ENCODE peak calls at places on chromosomes 3 and 15, in four cellular contexts. Z is GM23338, C is HepG2, E is fibroblast of lung. T is an unnamed sample. For H3K4me1, the result is how much of the 10 kb centered on the place peaks cover.

GRCh38 chr3:29245441-29245840 is 35.4 kb upstream of the RBMS3 start:
- DNase-seq in Z (no peak), E (no peak), C (no peak), T (no peak)

GRCh38 chr3:57755368-57756021 is 614 bp upstream of the SLMAP start:
- DNase-seq in C (peak), E (peak), Z (peak), T (peak)

GRCh38 chr3:14126017-14126902 is 1.4 kb downstream of the TMEM43 start:
- DNase-seq in E (no peak), Z (no peak), C (no peak), T (no peak)

GRCh38 chr3:133851266-133851906 is 44.3 kb downstream of the RAB6B start:
- DNase-seq in Z (no peak), E (no peak), C (no peak), T (no peak)

GRCh38 chr15:85329561-85330421 is 50.6 kb upstream of the AKAP13 start:
- DNase-seq in Z (no peak), E (peak), C (no peak), T (no peak)

GRCh38 chr3:41900265-41900664 is 61.6 kb downstream of the ULK4 start:
- DNase-seq in Z (no peak), E (peak), C (no peak), T (no peak)

GRCh38 chr3:25468866-25469319 is 40.8 kb downstream of the RARB start:
- DNase-seq in C (no peak), E (peak), Z (peak), T (no peak)

GRCh38 chr15:47514251-47514652 is 203.1 kb upstream of the SEMA6D start:
- DNase-seq in C (no peak), E (peak), Z (no peak), T (peak)

GRCh38 chr15:57505949-57506391 is 85.7 kb upstream of the MYZAP start:
- DNase-seq in Z (peak), C (no peak), E (peak), T (peak)

GRCh38 chr3:148950806-148951205 is 40.5 kb upstream of the GYG1 start:
- DNase-seq in E (no peak), Z (peak), C (peak), T (no peak)

GRCh38 chr3:176362191-176362731 is 835.0 kb downstream of the TBL1XR1 start:
- DNase-seq in Z (peak), E (no peak), C (no peak), T (no peak)

GRCh38 chr3:14486460-14486859 is 53.7 kb downstream of the GRIP2 start:
- DNase-seq in Z (no peak), C (no peak), E (no peak), T (no peak)

GRCh38 chr15:94363382-94363781 is 132.0 kb downstream of the MCTP2 start:
- DNase-seq in Z (no peak), E (no peak), C (no peak), T (no peak)

GRCh38 chr3:128518587-128519490 is 25.8 kb upstream of the GATA2 start:
- DNase-seq in Z (no peak), C (no peak), E (no peak), T (no peak)

GRCh38 chr3:102069211-102069662 is 219.9 kb downstream of the NFKBIZ start:
- DNase-seq in Z (no peak), E (peak), C (no peak), T (no peak)

GRCh38 chr3:158100681-158101080 is 5.5 kb downstream of the SHOX2 start:
- DNase-seq in E (no peak), Z (no peak), C (no peak), T (no peak)

GRCh38 chr3:108441528-108441927 is 68.9 kb downstream of the MYH15 start:
- DNase-seq in Z (no peak), E (no peak), C (no peak), T (no peak)

GRCh38 chr15:64749999-64750657 is 25.3 kb downstream of the RBPMS2 start:
- DNase-seq in C (no peak), Z (peak), E (peak), T (no peak)

GRCh38 chr3:33687406-33688010 is 30.5 kb downstream of the CLASP2 start:
- DNase-seq in Z (no peak), C (no peak), E (peak), T (no peak)

GRCh38 chr3:57981483-57982087 is 26.6 kb upstream of the FLNB start:
- DNase-seq in E (no peak), C (no peak), Z (no peak), T (no peak)

GRCh38 chr3:101925564-101925963 is 76.2 kb downstream of the NFKBIZ start:
- DNase-seq in C (no peak), E (no peak), Z (no peak), T (no peak)

GRCh38 chr3:127002195-127003174 is 19.6 kb downstream of the PLXNA1 start:
- DNase-seq in E (peak), C (no peak), Z (peak), T (no peak)

GRCh38 chr3:183027276-183027675 is 46.9 kb upstream of the DCUN1D1 start:
- DNase-seq in E (peak), Z (no peak), C (no peak), T (no peak)

GRCh38 chr3:175255698-175256097 is 396.6 kb downstream of the NAALADL2 start:
- DNase-seq in Z (no peak), E (peak), C (no peak), T (no peak)

GRCh38 chr15:28273468-28273867 is 48.5 kb downstream of the HERC2 start:
- DNase-seq in C (no peak), Z (peak), E (no peak), T (no peak)

GRCh38 chr3:27728195-27729087 is 6.3 kb upstream of the EOMES start:
- DNase-seq in E (no peak), Z (peak), C (peak), T (no peak)

GRCh38 chr3:142542054-142542453 is 36.5 kb downstream of the ATR start:
- DNase-seq in C (no peak), Z (no peak), E (no peak), T (no peak)

GRCh38 chr3:32432711-32433530 is 41.3 kb downstream of the CMTM7 start:
- DNase-seq in C (no peak), E (no peak), Z (no peak), T (no peak)

GRCh38 chr3:171939578-171939977 is 96.4 kb downstream of the TMEM212 start:
- DNase-seq in E (no peak), Z (no peak), C (no peak), T (no peak)

GRCh38 chr3:53846134-53846850 is at the start of the genes CHDH and IL17RB:
- DNase-seq in Z (peak), E (peak), C (peak), T (no peak)

GRCh38 chr3:53844262-53845102 is 1.7 kb downstream of the CHDH start:
- DNase-seq in C (peak), Z (no peak), E (no peak), T (no peak)

GRCh38 chr3:53846851-53847155 is 435 bp downstream of the IL17RB start:
- DNase-seq in Z (no peak), C (no peak), E (no peak), T (no peak)

GRCh38 chr3:53845103-53845880 is 927 bp downstream of the CHDH start:
- DNase-seq in E (peak), Z (peak), C (peak), T (no peak)

GRCh38 chr3:53845881-53846133 is 412 bp downstream of the CHDH start:
- DNase-seq in E (no peak), Z (no peak), C (no peak), T (no peak)
- TF ChIP-seq EZH2 in E (no peak), Z (no peak), C (no peak), T (no peak)

GRCh38 chr3:193520738-193521137 is 34.0 kb downstream of the ATP13A4 start:
- DNase-seq in C (no peak), E (no peak), Z (peak), T (no peak)
- H3K4me1 ChIP-seq in C (under half), E (under half), Z (under half), T (under half)

DNA sequence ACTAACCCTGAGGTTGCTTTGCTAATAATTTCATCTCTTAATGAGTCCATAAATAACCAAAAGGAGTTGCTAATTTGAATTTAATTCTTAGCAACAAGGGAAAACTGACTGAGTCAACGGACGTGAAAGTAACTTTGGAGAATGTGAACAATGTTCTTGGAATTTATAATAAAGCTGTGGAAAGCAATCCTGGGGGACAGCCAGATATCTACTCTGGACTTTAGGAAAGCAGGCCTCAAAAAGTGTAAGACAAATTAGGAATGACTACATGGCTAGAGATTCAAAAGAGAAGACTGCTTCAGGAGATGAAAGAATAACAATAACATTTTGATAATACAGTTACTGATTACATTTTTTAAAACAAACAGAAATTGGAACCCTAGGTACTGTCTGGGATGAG is 318.4 kb upstream of the COL8A1 start:
- DNase-seq in C (no peak), E (peak), Z (no peak), T (no peak)
- TF ChIP-seq EZH2 in C (no peak), E (no peak), Z (no peak), T (no peak)

DNA sequence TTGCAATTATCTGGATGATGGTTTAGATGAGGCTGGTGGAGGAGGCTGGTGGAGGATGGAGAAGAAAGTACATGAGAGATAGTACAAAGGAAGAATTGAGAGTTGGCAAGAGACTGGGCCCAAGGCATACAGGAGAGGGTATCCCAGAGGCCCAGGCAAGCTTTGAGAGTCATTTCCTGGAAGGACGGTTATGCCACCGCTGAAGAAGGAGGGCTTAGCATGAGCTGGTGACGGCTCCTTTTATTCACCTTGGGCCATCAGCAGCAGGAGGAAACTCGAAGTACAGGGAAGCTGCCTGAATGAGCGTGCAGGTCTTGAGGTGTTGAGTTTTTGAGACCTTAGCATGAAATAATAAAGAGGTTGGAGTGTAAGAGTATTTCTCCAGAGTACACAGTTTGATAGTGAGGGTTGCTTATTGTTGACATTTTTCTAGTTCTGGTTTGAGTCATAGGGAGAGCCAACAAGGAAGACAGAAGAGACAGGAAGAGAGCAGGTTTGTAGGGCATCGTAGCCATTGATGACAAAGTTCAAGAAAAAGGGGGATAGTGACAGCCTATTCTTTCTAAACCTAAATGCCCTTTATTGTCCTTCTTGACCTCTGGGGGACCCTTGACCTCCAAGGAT is 13.8 kb downstream of the THSD4 start:
- DNase-seq in Z (no peak), E (no peak), C (no peak), T (no peak)
- H3K4me1 ChIP-seq in Z (under half), E (under half), C (under half), T (under half)

GRCh38 chr15:45378913-45379262 is 544 bp upstream of the GATM start:
- DNase-seq in Z (peak), C (no peak), E (no peak), T (no peak)
- TF ChIP-seq EZH2 in Z (no peak), C (no peak), E (no peak), T (peak)

DNA sequence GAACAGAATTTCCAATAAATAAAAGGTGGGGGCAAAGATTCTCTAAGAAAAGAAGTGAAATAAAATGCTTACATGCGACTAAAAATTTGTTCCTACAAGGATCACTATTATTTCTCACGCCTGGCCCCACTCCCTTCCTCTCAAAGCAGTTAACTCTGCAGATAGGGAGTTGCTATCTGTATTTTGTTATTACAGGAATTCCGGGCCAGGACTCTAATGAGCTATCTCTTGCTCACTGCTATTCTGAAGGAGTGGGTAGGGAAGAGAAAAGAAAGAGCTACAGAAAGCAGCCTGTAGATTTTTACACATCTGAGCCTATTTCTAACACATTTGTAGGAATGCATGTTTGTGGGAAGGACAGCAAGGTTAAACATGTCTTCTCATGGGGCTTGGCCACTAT is 140.4 kb downstream of the PCCB start:
- DNase-seq in C (no peak), E (no peak), Z (no peak), T (no peak)
- H3K4me1 ChIP-seq in C (under half), E (under half), Z (under half), T (under half)

GRCh38 chr15:74302821-74303359 is 64.6 kb downstream of the CYP11A1 start:
- DNase-seq in Z (peak), C (peak), E (no peak), T (no peak)
- TF ChIP-seq EZH2 in Z (peak), C (no peak), E (no peak), T (peak)

T was measured in keratinocyte.